ENCODE peak calls at places on chromosomes 1 and 21, in ten cellular contexts. F is SW480; G is NCI-H748 treated with DMSO at 0.1 percent for 48 hours; V is NCI-H1930; X is activated CD4-positive, alpha-beta T cell treated with anti-CD3 and anti-CD28 coated beads, Interleukin-2, amount 50 U/mL, for 48 hours; N is left ventricle myocardium inferior; T is astrocyte of the spinal cord; E is Right ventricle myocardium superior; J is AG09309; R is Calu3. D is an unnamed sample.
A peak's percentile ranks its signal among the peaks of the same experiment; 100 is the strongest.

GRCh38 chr1:93842750-93843500 is 36.1 kb downstream of the DNTTIP2 start:
- DNase-seq in F (no peak), G (no peak), V (no peak), X (no peak), N (no peak), T (peak; percentile 62), E (no peak), J (no peak), R (no peak), D (no peak)

GRCh38 chr1:34163792-34164509 is 1.1 kb downstream of the CSMD2 start:
- DNase-seq in F (no peak), G (peak; percentile 10), V (no peak), X (no peak), N (no peak), T (peak; percentile 10), E (no peak), J (no peak), R (no peak), D (no peak)

GRCh38 chr1:202860744-202861419 is 28.1 kb downstream of the RABIF start:
- DNase-seq in F (peak; percentile 66), G (peak; percentile 27), V (no peak), X (peak; percentile 26), N (peak; percentile 21), T (peak; percentile 22), E (peak; percentile 50), J (no peak), R (peak; percentile 85), D (no peak)

GRCh38 chr1:228249508-228250305 is 41.9 kb downstream of the OBSCN start:
- DNase-seq in F (no peak), G (no peak), V (no peak), X (no peak), N (no peak), T (no peak), E (no peak), J (no peak), R (no peak), D (no peak)

GRCh38 chr1:51750729-51751128 is 127.8 kb downstream of the NRDC start:
- DNase-seq in F (no peak), G (no peak), V (no peak), X (no peak), N (no peak), T (no peak), E (no peak), J (no peak), R (no peak), D (no peak)

GRCh38 chr1:148353461-148354283 is 129.4 kb downstream of the PPIAL4G start:
- DNase-seq in F (no peak), G (no peak), V (no peak), X (no peak), N (no peak), T (peak; percentile 69), E (no peak), J (no peak), R (peak; percentile 7), D (no peak)

GRCh38 chr1:225737179-225737578 is 40.4 kb upstream of the SRP9 start:
- DNase-seq in F (no peak), G (no peak), V (no peak), X (no peak), N (no peak), T (peak; percentile 12), E (no peak), J (no peak), R (peak; percentile 12), D (no peak)

GRCh38 chr1:47675047-47675675 is 237.3 kb downstream of the FOXD2 start:
- DNase-seq in F (no peak), G (no peak), V (no peak), X (no peak), N (no peak), T (no peak), E (no peak), J (no peak), R (no peak), D (no peak)

GRCh38 chr1:160975026-160975425 is 20.4 kb upstream of the ITLN2 start:
- DNase-seq in F (no peak), G (no peak), V (no peak), X (no peak), N (no peak), T (no peak), E (no peak), J (no peak), R (no peak), D (no peak)

GRCh38 chr1:55416164-55416842 is 201.1 kb upstream of the USP24 start:
- DNase-seq in F (no peak), G (no peak), V (no peak), X (no peak), N (no peak), T (no peak), E (no peak), J (no peak), R (no peak), D (no peak)

GRCh38 chr1:181089017-181089776 is 697 bp downstream of the IER5 start:
- DNase-seq in F (no peak), G (no peak), V (no peak), X (peak; percentile 29), N (peak; percentile 39), T (peak; percentile 53), E (peak; percentile 47), J (no peak), R (peak; percentile 46), D (no peak)

GRCh38 chr1:36520056-36520455 is 37.3 kb upstream of the CSF3R start:
- DNase-seq in F (no peak), G (no peak), V (no peak), X (no peak), N (no peak), T (no peak), E (no peak), J (no peak), R (no peak), D (no peak)

GRCh38 chr1:230818881-230819280 is 49.4 kb downstream of the C1orf198 start:
- DNase-seq in F (no peak), G (no peak), V (no peak), X (no peak), N (no peak), T (no peak), E (no peak), J (no peak), R (no peak), D (no peak)

GRCh38 chr1:101757985-101758384 is 238.7 kb downstream of the OLFM3 start:
- DNase-seq in F (no peak), G (no peak), V (no peak), X (no peak), N (no peak), T (no peak), E (no peak), J (no peak), R (peak; percentile 2), D (no peak)

GRCh38 chr1:29704430-29704829 is 468.1 kb downstream of the PTPRU start:
- DNase-seq in F (no peak), G (no peak), V (no peak), X (no peak), N (no peak), T (no peak), E (no peak), J (no peak), R (no peak), D (no peak)

GRCh38 chr1:65939636-65940035 is 146.9 kb downstream of the PDE4B start:
- DNase-seq in F (no peak), G (no peak), V (no peak), X (no peak), N (no peak), T (no peak), E (no peak), J (no peak), R (no peak), D (no peak)

GRCh38 chr1:228463559-228464455 is 23.4 kb upstream of the RNF187 start:
- DNase-seq in F (no peak), G (no peak), V (peak; percentile 16), X (peak; percentile 79), N (no peak), T (no peak), E (peak; percentile 59), J (no peak), R (peak; percentile 34), D (no peak)

GRCh38 chr1:230681599-230681998 is 32.3 kb downstream of the AGT start:
- DNase-seq in F (peak; percentile 42), G (peak; percentile 58), V (no peak), X (no peak), N (no peak), T (peak; percentile 86), E (no peak), J (peak; percentile 47), R (peak; percentile 74), D (peak; percentile 41)

GRCh38 chr21:46425061-46425460 is 33.6 kb upstream of the DIP2A start:
- DNase-seq in F (no peak), G (no peak), V (no peak), X (no peak), N (no peak), T (no peak), E (peak; percentile 33), J (no peak), R (no peak), D (no peak)

GRCh38 chr1:80218112-80218511 is 1211.6 kb upstream of the ADGRL4 start:
- DNase-seq in F (peak; percentile 5), G (peak; percentile 13), V (no peak), X (no peak), N (no peak), T (peak; percentile 68), E (no peak), J (no peak), R (peak; percentile 10), D (peak; percentile 56)

GRCh38 chr1:119040489-119040888 is 52.3 kb upstream of the TBX15 start:
- DNase-seq in F (no peak), G (no peak), V (no peak), X (no peak), N (no peak), T (no peak), E (no peak), J (no peak), R (no peak), D (no peak)

GRCh38 chr1:59487335-59488031 is 190.6 kb downstream of the FGGY start:
- DNase-seq in F (no peak), G (no peak), V (no peak), X (no peak), N (no peak), T (peak; percentile 22), E (no peak), J (no peak), R (no peak), D (no peak)

GRCh38 chr1:26690157-26690556 is 5.7 kb upstream of the ARID1A start:
- DNase-seq in F (no peak), G (no peak), V (no peak), X (no peak), N (no peak), T (no peak), E (no peak), J (no peak), R (no peak), D (no peak)

GRCh38 chr21:14916676-14917141 is 148.1 kb downstream of the NRIP1 start:
- DNase-seq in F (no peak), G (no peak), V (no peak), X (no peak), N (no peak), T (peak; percentile 38), E (no peak), J (no peak), R (peak; percentile 11), D (no peak)

GRCh38 chr1:109650609-109651008 is 5.3 kb upstream of the GSTM4 start:
- DNase-seq in F (no peak), G (no peak), V (no peak), X (no peak), N (no peak), T (no peak), E (no peak), J (no peak), R (no peak), D (no peak)

GRCh38 chr1:78604643-78605042 is 15.6 kb upstream of the IFI44L start:
- DNase-seq in F (no peak), G (no peak), V (no peak), X (no peak), N (no peak), T (no peak), E (no peak), J (no peak), R (no peak), D (no peak)

GRCh38 chr1:186183219-186183618 is 191.8 kb downstream of the TPR start:
- DNase-seq in F (no peak), G (no peak), V (no peak), X (peak; percentile 17), N (no peak), T (peak; percentile 60), E (peak; percentile 46), J (peak; percentile 46), R (peak; percentile 22), D (peak; percentile 60)

GRCh38 chr1:89910780-89911179 is 84.1 kb upstream of the ZNF326 start:
- DNase-seq in F (no peak), G (no peak), V (no peak), X (no peak), N (no peak), T (peak; percentile 84), E (no peak), J (no peak), R (no peak), D (peak; percentile 95)